ENCODE peak calls at places on chromosomes 11 and 22, in eight cellular contexts. Y is EL; N is stimulated activated naive CD8-positive, alpha-beta T cell treated with anti-CD3 and anti-CD28 coated beads, Interleukin-15, Interleukin-2, amounts not matched to agents 100 U/mL and 50 U/mL, for 24 hours; O is erythroblast; E is CD8-positive, alpha-beta T cell; U is kidney; Q is type B pancreatic cell; D is stimulated activated CD8-positive, alpha-beta memory T cell treated with anti-CD3 and anti-CD28 coated beads, Interleukin-4, amount 100 ng/mL, for 4 hours. G is an unnamed sample.

GRCh38 chr11:14093065-14093464 is 130.5 kb downstream of the SPON1 start:
- DNase-seq in Y (no peak), N (no peak), O (no peak), E (no peak), U (no peak), Q (no peak), D (no peak), G (no peak)

GRCh38 chr11:69209936-69210659 is 54.4 kb downstream of the SMIM38 start:
- DNase-seq in Y (no peak), N (peak), O (no peak), E (no peak), U (no peak), Q (no peak), D (no peak), G (no peak)

GRCh38 chr11:70527046-70527395 is 128.7 kb downstream of the CTTN start:
- DNase-seq in Y (no peak), N (no peak), O (no peak), E (no peak), U (no peak), Q (no peak), D (no peak), G (no peak)

GRCh38 chr22:27212617-27213177 is 555.3 kb downstream of the MIAT start:
- DNase-seq in Y (peak), N (no peak), O (no peak), E (no peak), U (no peak), Q (no peak), D (no peak), G (no peak)

GRCh38 chr22:36301384-36301828 is 48.5 kb downstream of the APOL1 start:
- DNase-seq in Y (peak), N (peak), O (peak), E (peak), U (peak), Q (peak), D (peak), G (peak)

GRCh38 chr11:36619502-36619901 is 21.5 kb upstream of the RAG2 start:
- DNase-seq in Y (no peak), N (no peak), O (peak), E (no peak), U (no peak), Q (no peak), D (no peak), G (no peak)

GRCh38 chr11:86277741-86278140 is 24.3 kb upstream of the HIKESHI start:
- DNase-seq in Y (no peak), N (no peak), O (no peak), E (no peak), U (no peak), Q (no peak), D (no peak), G (no peak)

GRCh38 chr11:48081151-48082010 is 101.0 kb downstream of the PTPRJ start:
- DNase-seq in Y (peak), N (peak), O (no peak), E (no peak), U (peak), Q (no peak), D (no peak), G (no peak)

GRCh38 chr11:116190206-116190605 is 582.6 kb downstream of the BUD13 start:
- DNase-seq in Y (no peak), N (no peak), O (no peak), E (no peak), U (no peak), Q (no peak), D (no peak), G (no peak)

GRCh38 chr11:112339566-112339965 is 78.9 kb upstream of the PLET1 start:
- DNase-seq in Y (no peak), N (no peak), O (no peak), E (no peak), U (no peak), Q (no peak), D (no peak), G (no peak)